ENCODE peak calls at places on chromosomes 6 and 20, in nine cellular contexts. I, V, A, B, O, D, L, N and Y are unnamed samples.

GRCh38 chr20:25553819-25554296 is 31.5 kb downstream of the NINL start:
- DNase-seq in I (no peak), V (peak; percentile 67), A (no peak), B (no peak), O (no peak), D (no peak), L (no peak), N (no peak), Y (no peak)

GRCh38 chr20:38800882-38801281 is 4.6 kb upstream of the PPP1R16B start:
- DNase-seq in I (no peak), V (no peak), A (no peak), B (no peak), O (no peak), D (no peak), L (no peak), N (no peak), Y (no peak)

GRCh38 chr6:124949706-124950105 is 12.5 kb upstream of the RNF217 start:
- DNase-seq in I (no peak), V (no peak), A (no peak), B (no peak), O (no peak), D (no peak), L (no peak), N (no peak), Y (no peak)

GRCh38 chr6:53233309-53233708 is 84.7 kb upstream of the GCM1 start:
- DNase-seq in I (no peak), V (peak; percentile 52), A (no peak), B (no peak), O (no peak), D (no peak), L (no peak), N (no peak), Y (no peak)

GRCh38 chr6:31660224-31660997 is at the start of gene C6orf47:
- DNase-seq in I (peak; percentile 93), V (peak; percentile 75), A (peak; percentile 97), B (peak; percentile 79), O (peak; percentile 94), D (peak; percentile 66), L (peak; percentile 94), N (peak; percentile 78), Y (peak; percentile 87)

GRCh38 chr20:17823382-17824144 is 123.8 kb downstream of the BANF2 start:
- DNase-seq in I (no peak), V (no peak), A (no peak), B (no peak), O (no peak), D (no peak), L (no peak), N (no peak), Y (no peak)

GRCh38 chr20:57089701-57090144 is 176.7 kb downstream of the BMP7 start:
- DNase-seq in I (peak; percentile 73), V (peak; percentile 5), A (peak; percentile 91), B (peak; percentile 57), O (peak; percentile 90), D (peak; percentile 57), L (peak; percentile 82), N (peak; percentile 70), Y (peak; percentile 73)

GRCh38 chr20:34945315-34946077 is 10.1 kb downstream of the GSS start:
- DNase-seq in I (no peak), V (no peak), A (no peak), B (no peak), O (no peak), D (peak; percentile 81), L (no peak), N (peak; percentile 31), Y (no peak)

GRCh38 chr20:41173791-41174341 is 36.5 kb downstream of the PLCG1 start:
- DNase-seq in I (no peak), V (no peak), A (no peak), B (peak; percentile 8), O (no peak), D (no peak), L (no peak), N (peak; percentile 35), Y (no peak)

GRCh38 chr20:59222982-59223610 is 59.5 kb downstream of the ZNF831 start:
- DNase-seq in I (no peak), V (no peak), A (no peak), B (no peak), O (peak; percentile 47), D (no peak), L (no peak), N (no peak), Y (peak; percentile 56)

GRCh38 chr6:136742125-136742524 is 50.2 kb downstream of the MAP3K5 start:
- DNase-seq in I (no peak), V (no peak), A (no peak), B (no peak), O (no peak), D (no peak), L (no peak), N (no peak), Y (no peak)

GRCh38 chr6:119479860-119480655 is 130.5 kb upstream of the MAN1A1 start:
- DNase-seq in I (no peak), V (peak; percentile 57), A (no peak), B (no peak), O (no peak), D (no peak), L (peak; percentile 23), N (no peak), Y (no peak)

GRCh38 chr6:21214738-21215448 is 378.7 kb upstream of the SOX4 start:
- DNase-seq in I (no peak), V (no peak), A (no peak), B (no peak), O (no peak), D (no peak), L (no peak), N (no peak), Y (no peak)

DNA sequence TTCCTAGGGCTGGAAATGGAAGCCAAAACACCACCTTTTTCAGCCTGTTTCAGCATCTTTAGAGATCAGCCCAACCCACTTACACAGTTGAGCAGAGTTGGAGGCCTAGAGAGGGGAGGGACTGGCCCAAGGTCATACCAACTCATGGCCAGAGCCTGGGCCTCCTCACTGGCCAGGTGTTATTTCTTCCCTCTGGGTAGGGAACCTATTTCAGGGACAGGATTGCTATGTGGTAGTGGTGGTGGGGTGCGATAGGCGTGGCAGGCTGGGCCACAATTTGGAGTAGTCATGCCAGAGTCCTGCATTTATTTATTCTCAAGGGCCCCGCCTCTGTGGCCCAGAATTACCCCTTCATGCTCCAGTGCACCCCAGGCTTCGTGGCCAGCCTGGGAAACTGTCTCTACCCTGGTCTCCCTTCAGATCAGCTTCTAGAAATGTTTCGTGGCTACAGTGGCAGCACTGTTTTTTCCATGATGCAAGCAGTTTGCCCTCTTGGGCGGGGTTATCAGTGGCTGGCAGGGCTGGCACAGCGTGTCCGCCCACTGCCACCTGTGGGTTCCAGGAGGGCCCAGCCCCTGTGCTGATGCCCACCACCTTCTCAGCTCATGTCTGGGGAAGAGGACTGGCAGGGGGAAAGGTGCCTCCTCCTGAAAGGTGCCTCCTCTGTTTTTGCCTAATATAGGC is 6.2 kb downstream of the VEGFA start:
- DNase-seq in I (peak; percentile 32), V (no peak), A (no peak), B (no peak), O (no peak), D (no peak), L (no peak), N (no peak), Y (no peak)
- H3K4me3 ChIP-seq in I (no peak overlapping the region), V (no peak overlapping the region), A (no peak overlapping the region), B (no peak overlapping the region), O (no peak overlapping the region), D (no peak overlapping the region), L (no peak overlapping the region), N (no peak overlapping the region), Y (no peak overlapping the region)

GRCh38 chr6:40328988-40329545 is 258.1 kb downstream of the LRFN2 start:
- DNase-seq in I (no peak), V (no peak), A (no peak), B (no peak), O (no peak), D (no peak), L (no peak), N (no peak), Y (no peak)

GRCh38 chr6:40325791-40326190 is 261.4 kb downstream of the LRFN2 start:
- DNase-seq in I (no peak), V (no peak), A (no peak), B (no peak), O (no peak), D (no peak), L (peak; percentile 50), N (no peak), Y (no peak)

GRCh38 chr6:40330301-40330721 is 256.9 kb downstream of the LRFN2 start:
- DNase-seq in I (no peak), V (no peak), A (no peak), B (no peak), O (no peak), D (no peak), L (no peak), N (no peak), Y (no peak)

GRCh38 chr6:40326689-40327404 is 260.3 kb downstream of the LRFN2 start:
- DNase-seq in I (no peak), V (no peak), A (no peak), B (no peak), O (no peak), D (no peak), L (no peak), N (no peak), Y (no peak)

DNA sequence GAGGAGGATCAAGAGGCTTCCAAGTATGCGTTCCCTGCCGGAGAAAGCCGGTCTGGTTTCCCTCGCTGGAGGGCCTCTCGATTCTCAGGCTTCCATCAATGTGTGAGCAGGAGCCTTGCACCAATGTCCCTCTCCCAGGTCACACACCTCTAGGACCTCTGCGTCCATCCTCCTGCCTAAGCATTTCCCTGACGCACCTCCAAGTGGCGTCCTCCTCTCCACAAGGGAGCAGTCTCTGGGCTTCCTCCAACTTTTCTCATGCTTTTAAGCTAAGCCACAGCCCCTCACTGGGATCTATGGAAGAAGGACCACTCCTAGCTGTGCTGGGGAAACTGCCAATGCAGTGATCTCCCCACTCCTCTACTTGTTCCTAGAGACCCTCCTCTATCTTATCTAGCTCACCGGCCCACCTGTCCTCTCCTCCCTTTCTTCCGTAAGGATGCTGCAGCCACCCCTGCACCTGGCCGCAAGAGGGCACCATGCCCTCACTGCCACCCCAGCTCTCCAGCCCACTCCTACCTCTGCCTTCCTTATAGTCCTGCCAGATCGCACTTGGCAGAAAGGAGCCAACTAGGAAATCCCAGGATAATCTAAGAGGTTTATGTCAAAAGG is 258.7 kb downstream of the LRFN2 start:
- DNase-seq in I (peak; percentile 52), V (no peak), A (no peak), B (peak; percentile 12), O (peak; percentile 63), D (no peak), L (peak; percentile 51), N (peak; percentile 63), Y (no peak)
- H3K27me3 ChIP-seq in I (peaks cover 23% of the 10 kb centered on the region), V (no peaks in the 10 kb centered on the region), A (peaks cover 62% of the 10 kb centered on the region), B (no peaks in the 10 kb centered on the region), O (no peaks in the 10 kb centered on the region), D (peaks cover 21% of the 10 kb centered on the region), L (no peaks in the 10 kb centered on the region), N (no peaks in the 10 kb centered on the region), Y (peaks cover 7% of the 10 kb centered on the region)

DNA sequence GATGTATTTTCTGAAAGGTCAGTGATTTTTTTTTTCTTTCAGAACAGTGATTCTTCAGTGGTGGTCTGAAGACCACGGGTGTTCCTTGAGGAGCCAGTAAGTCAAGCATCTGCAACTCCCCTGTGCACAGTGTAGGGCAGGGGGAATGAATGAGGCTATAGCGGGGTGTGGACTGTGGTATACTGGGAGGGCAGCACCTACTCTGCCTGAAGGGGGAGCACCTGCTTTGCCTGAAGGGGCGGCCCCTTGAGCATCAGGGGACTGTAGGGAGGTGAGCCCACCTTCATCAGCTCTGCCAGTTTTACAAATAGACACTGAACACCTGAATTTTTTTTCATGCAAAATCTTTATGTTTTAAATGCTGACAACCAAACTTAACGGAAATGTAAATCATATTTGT is 77.5 kb upstream of the RIPOR2 start:
- DNase-seq in I (no peak), V (no peak), A (no peak), B (no peak), O (no peak), D (no peak), L (no peak), N (no peak), Y (no peak)
- TF ChIP-seq CTCF in I (no peak), V (no peak), A (no peak), B (no peak), O (peak; percentile 18), D (no peak), L (peak; percentile 42), N (no peak), Y (no peak)

GRCh38 chr20:47389867-47390347 is 33.4 kb upstream of the ZMYND8 start:
- DNase-seq in I (no peak), V (peak; percentile 53), A (no peak), B (no peak), O (no peak), D (peak; percentile 99), L (no peak), N (no peak), Y (no peak)
- H3K4me3 ChIP-seq in I (no peak overlapping the region), V (no peak overlapping the region), A (no peak overlapping the region), B (no peak overlapping the region), O (no peak overlapping the region), D (no peak overlapping the region), L (no peak overlapping the region), N (no peak overlapping the region), Y (no peak overlapping the region)